ENCODE peak calls at places on chromosomes 3 and 15, in five cellular contexts. X is colonic mucosa, H is breast epithelium, C is cardiac muscle cell, J is A549. V is an unnamed sample.
A peak's percentile ranks its signal among the peaks of the same experiment; 100 is the strongest.

GRCh38 chr3:143536817-143537535 is 311.3 kb downstream of the SLC9A9 start:
- DNase-seq in X (no peak), C (no peak), J (no peak), H (no peak), V (peak; percentile 19)

GRCh38 chr15:98599911-98600685 is 48.2 kb upstream of the IGF1R start:
- DNase-seq in J (no peak), X (peak; percentile 59), C (no peak), H (no peak), V (peak; percentile 74)

GRCh38 chr3:178146406-178146831 is 389.8 kb upstream of the KCNMB2 start:
- DNase-seq in J (no peak), H (no peak), C (no peak), X (no peak), V (no peak)

GRCh38 chr15:78162038-78162437 is 12.9 kb downstream of the IDH3A start:
- DNase-seq in C (no peak), X (no peak), J (no peak), H (no peak), V (no peak)

GRCh38 chr15:22873204-22873701 is 34.8 kb downstream of the NIPA2 start:
- DNase-seq in X (no peak), C (no peak), J (no peak), H (no peak), V (no peak)

GRCh38 chr15:32042269-32042996 is 12.1 kb downstream of the CHRNA7 start:
- DNase-seq in H (no peak), J (peak; percentile 9), C (peak; percentile 43), X (no peak), V (no peak)

GRCh38 chr3:188554404-188554803 is 400.4 kb downstream of the LPP start:
- DNase-seq in C (no peak), J (no peak), H (no peak), X (no peak), V (no peak)

GRCh38 chr3:126538316-126538715 is 14.4 kb downstream of the CHST13 start:
- DNase-seq in C (no peak), J (no peak), H (peak; percentile 28), X (no peak), V (no peak)

GRCh38 chr3:20080956-20081554 is 40.8 kb downstream of the KAT2B start:
- DNase-seq in X (peak; percentile 27), H (peak; percentile 54), C (peak; percentile 63), J (no peak), V (peak; percentile 91)

GRCh38 chr3:22565393-22565792 is 637.7 kb upstream of the UBE2E2 start:
- DNase-seq in C (no peak), H (no peak), J (no peak), X (no peak), V (no peak)

GRCh38 chr15:63354771-63355650 is 26.6 kb downstream of the CA12 start:
- DNase-seq in C (no peak), J (no peak), X (peak; percentile 89), H (no peak), V (peak; percentile 36)

GRCh38 chr3:15055019-15055557 is 10.0 kb downstream of the MRPS25 start:
- DNase-seq in J (no peak), H (no peak), C (no peak), X (no peak), V (no peak)

GRCh38 chr3:188434594-188434993 is 280.6 kb downstream of the LPP start:
- DNase-seq in X (no peak), H (no peak), J (no peak), C (no peak), V (no peak)

GRCh38 chr3:146929696-146930095 is 324.6 kb upstream of the PLSCR5 start:
- DNase-seq in C (no peak), H (no peak), J (no peak), X (no peak), V (no peak)

GRCh38 chr3:71451812-71452211 is 131.7 kb downstream of the FOXP1 start:
- DNase-seq in J (no peak), C (no peak), X (no peak), H (no peak), V (no peak)

GRCh38 chr3:103052236-103052830 is 617.5 kb downstream of the ZPLD1 start:
- DNase-seq in H (no peak), C (no peak), X (peak; percentile 52), J (no peak), V (peak; percentile 24)

GRCh38 chr3:172606021-172606420 is 82.8 kb upstream of the TNFSF10 start:
- DNase-seq in J (no peak), X (no peak), C (no peak), H (no peak), V (no peak)

GRCh38 chr3:99624536-99625236 is 13.7 kb upstream of the COL8A1 start:
- DNase-seq in H (no peak), J (no peak), C (no peak), X (no peak), V (no peak)

GRCh38 chr3:172148269-172148668 is 108.9 kb downstream of the FNDC3B start:
- DNase-seq in J (no peak), X (no peak), H (no peak), C (no peak), V (no peak)

GRCh38 chr3:113211370-113212154 is at the start of gene BOC:
- DNase-seq in H (no peak), C (peak; percentile 65), X (peak; percentile 20), J (peak; percentile 45), V (peak; percentile 50)

GRCh38 chr3:89889386-89889785 is 782.0 kb downstream of the EPHA3 start:
- DNase-seq in C (no peak), J (no peak), H (no peak), X (no peak), V (no peak)

GRCh38 chr15:53758412-53758811 is 1.1 kb downstream of the WDR72 start:
- DNase-seq in X (no peak), H (no peak), C (peak; percentile 14), J (no peak), V (no peak)

GRCh38 chr3:104279617-104280016 is 1087.1 kb upstream of the ALCAM start:
- DNase-seq in X (no peak), J (no peak), C (no peak), H (no peak), V (no peak)

DNA sequence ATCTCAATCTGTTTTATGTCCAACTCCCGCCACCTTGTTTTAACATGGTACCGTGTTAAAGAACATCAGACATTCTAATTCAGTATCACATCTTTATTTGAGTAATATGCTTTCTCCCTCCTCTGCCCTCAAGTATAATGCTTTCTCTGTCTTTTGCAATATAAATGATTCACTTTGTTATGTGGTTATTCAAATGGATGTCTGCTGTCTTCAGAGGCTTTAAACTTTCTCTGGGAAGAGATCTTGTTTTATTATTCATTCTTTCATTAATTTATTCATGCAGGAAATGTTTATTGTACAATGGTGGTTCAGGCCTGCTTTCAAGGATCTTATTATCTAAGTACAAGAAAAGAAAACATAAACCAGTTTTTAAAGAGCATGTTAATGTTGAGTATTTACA is 57.1 kb downstream of the RAP2B start:
- DNase-seq in X (no peak), C (no peak), H (no peak), J (no peak), V (no peak)
- H3K4me1 ChIP-seq in X (no peaks in the 10 kb centered on the region), C (no peaks in the 10 kb centered on the region), H (no peaks in the 10 kb centered on the region), J (no peaks in the 10 kb centered on the region), V (no peaks in the 10 kb centered on the region)

DNA sequence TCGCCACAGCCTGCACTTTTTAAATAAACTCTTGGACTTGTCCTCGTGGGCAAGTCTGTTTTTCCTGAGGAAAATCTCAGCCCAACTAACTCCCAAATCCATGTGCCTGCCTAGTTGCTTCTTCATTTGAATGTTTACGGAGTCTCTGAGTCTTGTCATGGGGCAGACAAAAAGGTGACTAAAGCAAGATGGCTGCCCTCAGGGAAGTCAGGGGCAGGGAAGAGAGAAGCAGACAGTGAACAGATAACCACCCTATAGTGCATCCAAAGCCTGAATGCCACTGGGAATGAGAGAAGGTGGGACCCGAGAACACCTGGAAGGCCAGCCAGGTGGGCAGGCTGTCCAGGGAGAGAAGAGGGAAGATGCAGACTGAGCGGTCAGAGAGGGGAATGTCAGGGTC is 21.4 kb downstream of the CCDC12 start:
- DNase-seq in C (no peak), H (no peak), X (no peak), J (no peak), V (no peak)
- H3K4me1 ChIP-seq in C (peaks cover 35% of the 10 kb centered on the region), H (peaks cover 34% of the 10 kb centered on the region), X (peaks cover 18% of the 10 kb centered on the region), J (peaks cover 74% of the 10 kb centered on the region), V (peaks cover 94% of the 10 kb centered on the region)

GRCh38 chr3:197464794-197465193 is 91.0 kb downstream of the BDH1 start:
- DNase-seq in C (no peak), J (no peak), H (no peak), X (no peak), V (no peak)
- H3K4me1 ChIP-seq in C (peaks cover 16% of the 10 kb centered on the region), J (peaks cover 67% of the 10 kb centered on the region), H (peaks cover 5% of the 10 kb centered on the region), X (no peaks in the 10 kb centered on the region), V (peaks cover 31% of the 10 kb centered on the region)

GRCh38 chr15:37017031-37017625 is 83.2 kb downstream of the MEIS2 start:
- DNase-seq in H (no peak), J (no peak), C (no peak), X (no peak), V (no peak)

GRCh38 chr15:37016287-37016686 is 84.1 kb downstream of the MEIS2 start:
- DNase-seq in X (no peak), J (no peak), H (no peak), C (no peak), V (peak; percentile 46)

GRCh38 chr15:37015476-37015875 is 84.9 kb downstream of the MEIS2 start:
- DNase-seq in X (no peak), H (no peak), C (no peak), J (no peak), V (no peak)

GRCh38 chr15:37020852-37021251 is 79.5 kb downstream of the MEIS2 start:
- DNase-seq in X (no peak), H (no peak), C (no peak), J (no peak), V (no peak)

GRCh38 chr15:37019479-37020433 is 80.6 kb downstream of the MEIS2 start:
- DNase-seq in J (no peak), X (no peak), C (peak; percentile 65), H (no peak), V (peak; percentile 55)
- H3K4me1 ChIP-seq in J (no peaks in the 10 kb centered on the region), X (no peaks in the 10 kb centered on the region), C (peaks cover 77% of the 10 kb centered on the region), H (no peaks in the 10 kb centered on the region), V (peaks cover 33% of the 10 kb centered on the region)

V was measured in body of pancreas.